ENCODE peak calls at places on chromosomes 13 and 19, in seven cellular contexts. J, T, K, F, Y, A and P are unnamed samples.

GRCh38 chr13:24821207-24821606 is 57.2 kb downstream of the RNF17 start:
- DNase-seq in J (no peak), T (no peak), K (no peak), F (no peak), Y (no peak), A (no peak), P (no peak)

GRCh38 chr19:5112175-5112574 is 143.3 kb downstream of the KDM4B start:
- DNase-seq in J (no peak), T (no peak), K (no peak), F (no peak), Y (no peak), A (no peak), P (no peak)

GRCh38 chr19:47813304-47813994 is 8.3 kb upstream of the CRX start:
- DNase-seq in J (peak), T (peak), K (no peak), F (no peak), Y (peak), A (peak), P (peak)

GRCh38 chr19:48798937-48799336 is 11.9 kb downstream of the BCAT2 start:
- DNase-seq in J (no peak), T (peak), K (no peak), F (no peak), Y (no peak), A (no peak), P (peak)

GRCh38 chr13:23724196-23724970 is 154.2 kb downstream of the TNFRSF19 start:
- DNase-seq in J (no peak), T (no peak), K (no peak), F (no peak), Y (no peak), A (no peak), P (peak)

GRCh38 chr19:13079542-13079986 is 23.1 kb downstream of the LYL1 start:
- DNase-seq in J (peak), T (no peak), K (no peak), F (peak), Y (peak), A (no peak), P (peak)

GRCh38 chr13:67217914-67218313 is 12.2 kb downstream of the PCDH9 start:
- DNase-seq in J (no peak), T (no peak), K (no peak), F (no peak), Y (no peak), A (no peak), P (no peak)

GRCh38 chr13:52104624-52105023 is 24.2 kb downstream of the NEK5 start:
- DNase-seq in J (peak), T (no peak), K (no peak), F (no peak), Y (no peak), A (no peak), P (no peak)

GRCh38 chr19:23283925-23284324 is 33.7 kb upstream of the ZNF724 start:
- DNase-seq in J (peak), T (peak), K (no peak), F (no peak), Y (no peak), A (peak), P (peak)

GRCh38 chr19:45347570-45348366 is 7.2 kb downstream of the KLC3 start:
- DNase-seq in J (no peak), T (no peak), K (no peak), F (no peak), Y (no peak), A (no peak), P (no peak)

GRCh38 chr13:43368003-43368402 is 344.6 kb downstream of the DNAJC15 start:
- DNase-seq in J (peak), T (peak), K (no peak), F (peak), Y (no peak), A (no peak), P (peak)

GRCh38 chr19:38134538-38135149 is 89.4 kb downstream of the DPF1 start:
- DNase-seq in J (peak), T (peak), K (no peak), F (no peak), Y (no peak), A (no peak), P (peak)

GRCh38 chr19:46578450-46578849 is 22.7 kb upstream of the CALM3 start:
- DNase-seq in J (no peak), T (no peak), K (no peak), F (no peak), Y (no peak), A (no peak), P (no peak)

GRCh38 chr13:45341799-45342584 is 1.0 kb upstream of the TPT1 start:
- DNase-seq in J (peak), T (no peak), K (no peak), F (no peak), Y (peak), A (peak), P (peak)

GRCh38 chr19:4968462-4969291 is at the start of gene KDM4B:
- DNase-seq in J (peak), T (peak), K (peak), F (peak), Y (peak), A (peak), P (peak)

GRCh38 chr19:10043286-10043927 is 30.1 kb downstream of the RDH8 start:
- DNase-seq in J (peak), T (peak), K (no peak), F (no peak), Y (no peak), A (no peak), P (peak)

DNA sequence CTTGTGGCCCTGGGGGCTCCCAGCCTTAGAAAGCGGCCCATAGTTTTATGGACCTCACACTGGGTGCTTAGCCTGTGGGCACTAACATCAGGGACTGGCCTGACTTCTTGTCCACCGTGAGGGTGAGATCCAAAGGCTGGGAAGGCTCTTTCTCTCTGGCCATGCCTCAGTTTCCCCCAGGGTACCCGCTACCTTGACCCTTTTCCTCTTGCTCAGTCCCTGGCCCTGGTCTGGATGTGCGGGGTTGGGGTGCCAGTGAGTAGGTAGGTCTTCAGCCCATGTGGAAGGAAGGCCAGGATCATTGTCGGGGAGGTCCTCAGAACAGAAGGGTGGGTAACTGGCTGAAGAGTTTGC is 1.6 kb upstream of the TMEM161A start:
- DNase-seq in J (no peak), T (no peak), K (no peak), F (no peak), Y (no peak), A (no peak), P (no peak)
- TF ChIP-seq CTCF in J (no peak), T (no peak), K (no peak), F (no peak), Y (peak), A (peak), P (no peak)

DNA sequence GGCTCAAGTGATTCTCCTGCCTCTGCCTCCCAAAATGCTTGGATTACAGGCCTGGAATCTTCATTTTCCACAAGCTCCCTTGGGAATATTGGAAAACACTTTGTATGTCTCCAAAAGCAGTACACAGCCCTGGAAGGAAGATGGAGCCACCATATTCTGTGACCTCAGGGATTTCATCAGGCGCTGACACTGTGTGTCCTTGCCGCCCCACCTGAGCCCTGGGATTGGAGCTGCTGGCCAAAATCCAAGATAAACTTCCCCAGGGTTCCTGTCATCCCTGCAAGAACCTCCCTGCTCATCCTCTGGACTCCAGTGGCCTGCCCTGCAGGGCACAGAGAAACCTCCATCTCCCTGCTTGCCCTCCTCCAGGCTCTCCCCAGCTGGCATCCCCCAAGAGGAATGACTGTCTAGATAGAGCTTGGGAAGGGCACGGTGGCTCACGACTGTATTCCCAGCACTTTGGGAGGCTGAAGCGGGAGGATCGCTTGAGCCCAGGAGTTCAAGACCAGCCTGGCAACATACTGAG is 1.3 kb upstream of the GNG7 start:
- DNase-seq in J (no peak), T (no peak), K (no peak), F (no peak), Y (no peak), A (no peak), P (no peak)
- H3K4me3 ChIP-seq in J (no peak), T (no peak), K (no peak), F (no peak), Y (no peak), A (no peak), P (no peak)

GRCh38 chr13:91346848-91347211 is 657 bp upstream of the MIR17HG start:
- DNase-seq in J (no peak), T (no peak), K (no peak), F (no peak), Y (no peak), A (no peak), P (no peak)

GRCh38 chr13:91347212-91347995 is at the start of gene MIR17HG:
- DNase-seq in J (peak), T (peak), K (peak), F (peak), Y (peak), A (peak), P (peak)

GRCh38 chr13:91347996-91348905 is 764 bp downstream of the MIR17HG start:
- DNase-seq in J (no peak), T (no peak), K (no peak), F (no peak), Y (peak), A (peak), P (peak)

GRCh38 chr13:91349992-91350911 is 2.8 kb downstream of the MIR17HG start:
- DNase-seq in J (no peak), T (no peak), K (no peak), F (no peak), Y (no peak), A (no peak), P (no peak)

DNA sequence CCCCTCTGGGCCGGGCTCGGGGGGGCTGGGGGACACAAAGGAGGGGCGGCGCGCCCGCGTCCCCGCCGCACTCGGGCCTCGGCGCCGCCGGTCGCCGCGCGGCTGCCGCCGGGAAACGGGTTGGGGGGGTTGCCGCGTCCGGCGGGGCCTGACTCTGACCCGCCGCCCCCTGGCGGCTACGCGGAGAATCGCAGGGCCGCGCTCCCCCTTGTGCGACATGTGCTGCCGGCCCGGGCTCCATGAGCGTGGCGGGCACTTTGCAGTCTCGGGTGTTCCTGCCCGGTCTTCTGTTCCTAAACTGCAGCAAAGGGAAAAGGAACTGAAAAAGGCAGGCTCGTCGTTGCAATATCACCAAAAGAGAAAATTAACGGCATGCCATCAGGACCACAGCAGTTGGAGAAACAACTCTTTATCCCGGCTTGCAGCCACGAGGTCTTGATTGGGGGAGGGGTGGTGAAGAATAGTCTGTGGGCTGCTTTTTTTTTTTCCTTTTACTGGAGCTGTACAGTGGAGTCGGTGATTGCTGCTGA is 1.5 kb downstream of the MIR17HG start:
- DNase-seq in J (peak), T (peak), K (peak), F (peak), Y (peak), A (peak), P (peak)
- TF ChIP-seq CTCF in J (peak), T (peak), K (peak), F (peak), Y (peak), A (peak), P (peak)

DNA sequence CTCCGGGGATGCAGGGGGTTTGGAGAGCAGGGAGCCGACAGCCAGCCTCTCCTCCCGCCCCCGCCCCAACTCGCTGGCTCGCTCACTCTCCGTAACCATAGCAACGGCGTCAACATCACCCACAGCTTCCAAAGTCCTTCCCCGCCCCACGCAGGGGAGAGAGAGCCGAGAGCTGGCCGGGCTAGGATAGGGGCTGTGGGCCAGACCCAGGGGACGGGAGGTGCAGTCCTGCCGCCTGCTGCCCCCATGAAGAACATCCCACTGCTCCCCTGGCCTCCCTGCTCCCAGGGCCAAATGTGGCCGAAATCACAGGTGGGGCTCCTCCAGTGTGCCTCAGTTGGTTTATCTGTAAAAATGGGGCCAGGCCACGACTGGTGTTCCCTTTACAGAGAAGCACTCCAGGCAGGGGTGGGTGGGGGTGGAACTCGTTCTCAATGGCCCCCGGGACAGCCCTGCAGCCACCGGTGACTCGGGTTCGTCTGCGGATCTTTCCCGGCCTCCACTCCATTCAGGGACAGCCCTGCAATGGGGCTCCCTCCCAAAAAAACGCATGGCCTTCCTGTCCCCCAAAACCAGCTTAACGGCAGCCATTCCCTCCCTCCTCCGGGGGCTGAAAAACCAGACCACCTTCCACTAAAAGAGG is 3.1 kb downstream of the KLF16 start:
- DNase-seq in J (peak), T (peak), K (no peak), F (peak), Y (peak), A (no peak), P (peak)
- H3K4me3 ChIP-seq in J (peak), T (peak), K (no peak), F (peak), Y (no peak), A (no peak), P (peak)

DNA sequence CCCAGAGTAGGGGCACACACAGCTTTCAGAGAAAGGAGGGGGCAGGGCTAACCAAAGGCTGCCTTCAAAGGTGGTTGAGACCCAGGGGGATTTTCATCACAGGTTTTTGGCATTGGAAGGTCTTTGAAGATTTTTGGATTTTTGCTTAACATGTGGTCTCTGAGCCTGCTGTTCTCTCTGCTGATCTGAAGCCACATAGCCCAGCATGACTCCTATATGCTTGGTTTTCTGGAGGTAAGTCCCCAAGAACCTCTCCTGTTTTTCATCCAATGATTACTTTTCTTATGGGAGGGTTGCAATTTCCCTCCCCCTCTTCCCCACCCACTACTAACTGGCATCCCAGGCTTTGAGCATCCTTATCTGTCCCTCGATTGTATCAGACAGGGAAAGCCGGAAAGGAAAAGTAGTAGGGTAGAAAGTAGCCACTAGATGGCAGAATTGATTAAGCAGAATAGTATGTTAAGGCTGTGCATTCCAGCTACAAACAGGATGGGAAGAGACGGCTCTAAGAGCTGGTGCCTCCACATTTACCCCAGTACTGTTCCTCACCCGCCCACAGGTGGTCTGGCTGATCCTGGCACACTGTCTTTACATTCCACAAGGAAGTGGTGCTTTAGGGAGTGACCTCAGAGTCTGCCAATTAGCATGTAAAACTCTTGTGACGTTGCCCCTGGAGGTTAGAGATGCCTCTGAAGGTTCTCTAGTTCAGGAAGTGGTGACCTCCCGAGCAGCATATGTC is 218.9 kb upstream of the EDNRB start:
- DNase-seq in J (peak), T (peak), K (no peak), F (peak), Y (no peak), A (no peak), P (peak)
- TF ChIP-seq CTCF in J (peak), T (peak), K (peak), F (peak), Y (peak), A (peak), P (peak)

GRCh38 chr19:7349231-7349591 is 474 bp downstream of the ARHGEF18 start:
- DNase-seq in J (no peak), T (no peak), K (no peak), F (no peak), Y (no peak), A (no peak), P (no peak)
- H3K4me3 ChIP-seq in J (no peak), T (no peak), K (peak), F (no peak), Y (peak), A (no peak), P (no peak)

DNA sequence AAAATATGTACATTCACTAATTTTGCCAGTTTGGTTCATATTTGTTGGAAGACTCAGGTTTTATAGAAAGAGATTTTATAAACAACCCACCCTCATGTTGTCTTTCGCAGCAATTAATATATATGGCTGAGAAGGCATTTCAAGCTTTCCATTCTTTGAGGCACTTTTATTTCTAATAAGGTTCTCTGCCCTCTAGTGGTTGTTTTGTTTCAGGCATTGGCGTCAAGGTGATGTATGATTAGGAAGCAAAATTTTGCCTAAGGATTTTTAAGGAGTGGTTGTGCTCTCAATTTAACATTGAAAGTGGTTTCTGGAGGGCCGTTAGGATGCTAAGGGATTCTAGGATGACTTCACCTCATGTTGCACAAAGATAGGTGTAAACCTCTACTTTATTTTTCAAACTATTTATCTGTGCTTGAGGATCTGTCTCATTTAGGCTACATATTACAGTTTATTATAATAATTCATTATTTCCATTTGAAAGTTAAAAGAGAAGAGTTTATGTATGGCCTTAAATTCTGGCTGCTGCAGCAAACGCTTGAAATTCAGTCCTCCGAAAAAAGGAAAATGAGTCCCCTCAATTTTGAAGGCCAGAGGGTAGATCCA is 35.9 kb downstream of the OXGR1 start:
- DNase-seq in J (peak), T (peak), K (no peak), F (peak), Y (no peak), A (no peak), P (peak)
- TF ChIP-seq CTCF in J (peak), T (peak), K (peak), F (peak), Y (peak), A (peak), P (peak)